ENCODE peak calls at places on chromosome 21, in nine cellular contexts. I is hepatocyte, T is lower lobe of right lung, M is HCT116, S is IMR-90, Q is sigmoid colon, V is neuronal stem cell, F is right lobe of liver, Y is small intestine. H is an unnamed sample. For H3K4me1 and H3K27me3, the result is how much of the 10 kb centered on the place peaks cover.

GRCh38 chr21:32562426-32562825 is 22.9 kb downstream of the TCP10L start:
- DNase-seq in I (peak), T (no peak), V (peak), F (no peak), S (peak), Q (no peak), M (no peak), Y (peak), H (no peak)

GRCh38 chr21:30710499-30710898 is 8.1 kb downstream of the KRTAP21-3 start:
- DNase-seq in F (no peak), Y (no peak), Q (no peak), S (no peak), I (no peak), V (no peak), M (no peak), T (no peak), H (no peak)

GRCh38 chr21:36186506-36187399 is 30.1 kb downstream of the DOP1B start:
- DNase-seq in T (no peak), I (no peak), M (no peak), V (no peak), Y (peak), S (no peak), F (peak), Q (no peak), H (no peak)

GRCh38 chr21:15455819-15456462 is 273.8 kb upstream of the USP25 start:
- DNase-seq in T (no peak), Q (no peak), S (no peak), F (peak), I (peak), M (no peak), Y (peak), V (no peak), H (no peak)

GRCh38 chr21:15210235-15210678 is 145.5 kb upstream of the NRIP1 start:
- DNase-seq in I (peak), Y (peak), T (peak), S (no peak), Q (peak), F (peak), M (no peak), V (no peak), H (no peak)

GRCh38 chr21:15301736-15302135 is 236.9 kb upstream of the NRIP1 start:
- DNase-seq in S (no peak), V (no peak), M (no peak), Q (no peak), T (no peak), Y (no peak), F (no peak), I (no peak), H (no peak)

GRCh38 chr21:33370292-33370691 is 32.9 kb upstream of the IFNGR2 start:
- DNase-seq in F (no peak), Q (no peak), S (no peak), Y (no peak), M (no peak), V (no peak), I (no peak), T (no peak), H (no peak)

GRCh38 chr21:31335957-31336738 is 7.9 kb downstream of the TIAM1 start:
- DNase-seq in V (no peak), S (peak), T (no peak), Q (peak), I (peak), M (no peak), Y (no peak), F (no peak), H (no peak)

GRCh38 chr21:28959367-28960099 is 33.1 kb downstream of the LTN1 start:
- DNase-seq in T (no peak), Y (no peak), Q (no peak), S (peak), I (peak), V (no peak), M (no peak), F (no peak), H (no peak)

GRCh38 chr21:36282568-36283230 is 37.3 kb upstream of the MORC3 start:
- DNase-seq in V (no peak), M (no peak), S (peak), Q (no peak), F (no peak), T (no peak), I (no peak), Y (no peak), H (no peak)

GRCh38 chr21:22399717-22400520 is 1401.7 kb downstream of the NCAM2 start:
- DNase-seq in F (no peak), T (no peak), Y (no peak), Q (no peak), M (no peak), V (no peak), S (no peak), I (peak), H (no peak)

GRCh38 chr21:32364801-32365200 is 28.0 kb downstream of the URB1 start:
- DNase-seq in M (no peak), I (no peak), Q (peak), S (no peak), V (peak), T (no peak), Y (no peak), F (no peak), H (no peak)

GRCh38 chr21:28239345-28239744 is 753.3 kb downstream of the LTN1 start:
- DNase-seq in I (no peak), Q (no peak), T (no peak), V (no peak), M (no peak), Y (no peak), F (no peak), S (no peak), H (no peak)

GRCh38 chr21:35172231-35172630 is 123.1 kb upstream of the RUNX1 start:
- DNase-seq in M (no peak), Q (no peak), V (no peak), F (no peak), S (no peak), Y (peak), T (no peak), I (no peak), H (no peak)
- H3K4me3 ChIP-seq in M (no peak), Q (no peak), V (no peak), F (no peak), S (no peak), Y (no peak), T (no peak), I (no peak), H (no peak)

DNA sequence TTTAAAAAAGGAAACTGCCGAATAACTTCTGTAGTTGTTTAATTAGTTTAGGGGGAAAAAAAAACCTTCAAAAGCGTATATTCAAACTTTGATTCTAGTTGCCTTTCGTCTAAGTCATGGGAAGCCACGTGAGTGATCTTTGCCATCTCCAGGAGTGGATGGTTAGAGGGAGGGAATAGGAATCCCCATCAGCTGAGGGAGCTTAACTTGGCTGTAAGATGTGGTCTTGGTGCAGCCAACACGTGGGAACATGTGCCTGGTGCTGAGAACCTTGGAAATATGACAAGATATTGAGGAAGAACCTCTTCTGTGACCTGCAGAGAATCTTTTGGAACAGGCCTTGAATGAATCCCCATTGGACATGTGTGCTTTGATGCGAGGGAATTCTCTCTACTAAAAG is 1.7 kb downstream of the BACE2 start:
- DNase-seq in I (no peak), T (no peak), V (no peak), M (no peak), F (no peak), Q (no peak), Y (no peak), S (no peak), H (no peak)
- H3K4me1 ChIP-seq in I (under half), T (under half), V (under half), M (under half), F (under half), Q (under half), Y (under half), S (under half), H (under half)

GRCh38 chr21:37702241-37702640 is 214.0 kb downstream of the KCNJ6 start:
- DNase-seq in M (no peak), T (no peak), I (no peak), S (no peak), Q (no peak), V (no peak), F (no peak), Y (no peak), H (no peak)
- H3K27me3 ChIP-seq in M (under half), T (under half), I (under half), S (under half), Q (under half), V (under half), F (under half), Y (under half), H (under half)

DNA sequence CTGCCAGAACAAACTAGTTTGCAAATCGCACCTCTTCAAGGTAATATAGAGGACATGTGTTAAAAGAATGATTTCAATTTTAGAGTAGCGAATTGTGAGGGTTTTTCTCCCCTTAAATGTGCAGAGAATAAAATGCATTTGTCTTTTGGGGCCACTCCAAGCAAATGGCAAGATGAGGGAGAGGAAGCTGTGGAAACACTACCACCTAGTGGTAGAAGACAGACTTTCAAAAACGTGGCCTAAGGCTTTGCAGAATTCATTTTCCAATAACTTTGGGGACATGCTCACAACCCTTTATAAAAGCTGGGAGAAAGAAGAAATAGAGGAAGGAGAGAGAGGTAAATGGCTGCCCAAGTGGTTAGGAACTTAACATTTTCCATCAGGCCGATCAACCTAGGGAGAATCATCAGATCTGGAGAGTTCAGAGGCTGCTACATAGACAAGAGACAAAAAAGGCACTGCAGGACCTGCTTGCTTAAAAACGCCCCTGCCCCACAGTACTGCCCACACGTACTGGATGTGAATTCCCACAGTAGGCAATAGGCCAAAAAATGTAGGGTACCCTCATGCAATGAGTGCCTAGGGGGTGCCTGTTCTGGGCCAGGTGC is 15.7 kb upstream of the RCAN1 start:
- DNase-seq in S (peak), M (peak), Y (peak), I (peak), V (peak), Q (no peak), F (no peak), T (no peak), H (no peak)
- H3K4me3 ChIP-seq in S (no peak), M (no peak), Y (no peak), I (no peak), V (no peak), Q (no peak), F (no peak), T (no peak), H (no peak)

GRCh38 chr21:35044128-35044527 is 5.0 kb downstream of the RUNX1 start:
- DNase-seq in Q (no peak), M (no peak), Y (peak), F (no peak), S (no peak), I (no peak), V (no peak), T (no peak), H (no peak)

GRCh38 chr21:35038772-35039145 is 10.3 kb downstream of the RUNX1 start:
- DNase-seq in T (no peak), I (no peak), V (no peak), S (no peak), F (no peak), Y (no peak), M (no peak), Q (no peak), H (no peak)

GRCh38 chr21:35043549-35043948 is 5.6 kb downstream of the RUNX1 start:
- DNase-seq in Q (no peak), Y (no peak), I (no peak), M (no peak), T (no peak), V (no peak), F (no peak), S (no peak), H (no peak)

GRCh38 chr21:35039595-35040291 is 9.4 kb downstream of the RUNX1 start:
- DNase-seq in Y (no peak), S (no peak), F (no peak), I (no peak), V (no peak), M (no peak), T (no peak), Q (no peak), H (no peak)

GRCh38 chr21:35041122-35041521 is 8.0 kb downstream of the RUNX1 start:
- DNase-seq in Y (no peak), F (no peak), V (no peak), M (no peak), I (no peak), S (no peak), T (no peak), Q (no peak), H (no peak)
- H3K4me1 ChIP-seq in Y (under half), F (under half), V (under half), M (under half), I (under half), S (under half), T (under half), Q (under half), H (under half)

GRCh38 chr21:45377866-45378257 is 27.1 kb upstream of the COL18A1 start:
- DNase-seq in T (no peak), S (no peak), Q (no peak), F (no peak), Y (no peak), V (no peak), M (no peak), I (no peak), H (no peak)
- H3K27me3 ChIP-seq in T (under half), S (under half), Q (under half), F (under half), Y (under half), V (half or more), M (under half), I (under half), H (under half)

DNA sequence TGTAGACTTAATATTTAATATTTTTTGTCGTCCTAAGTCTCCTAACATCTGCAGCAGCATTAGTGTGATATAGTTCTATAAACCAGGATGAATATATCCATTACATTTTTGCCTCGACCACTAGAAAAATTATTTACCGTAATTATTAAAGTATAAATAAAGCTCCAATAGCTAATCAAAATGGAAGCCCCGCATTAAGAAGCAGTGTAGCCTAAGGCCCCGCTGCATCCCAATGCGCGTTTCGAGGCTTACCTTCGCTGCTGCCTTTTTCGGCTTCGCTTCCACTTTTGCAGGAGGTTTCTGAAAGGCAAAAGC is 891 bp downstream of the HMGN1 start:
- DNase-seq in I (no peak), S (no peak), F (no peak), M (no peak), T (no peak), Y (no peak), V (no peak), Q (no peak), H (no peak)
- H3K4me3 ChIP-seq in I (peak), S (peak), F (peak), M (peak), T (peak), Y (peak), V (peak), Q (peak), H (peak)

DNA sequence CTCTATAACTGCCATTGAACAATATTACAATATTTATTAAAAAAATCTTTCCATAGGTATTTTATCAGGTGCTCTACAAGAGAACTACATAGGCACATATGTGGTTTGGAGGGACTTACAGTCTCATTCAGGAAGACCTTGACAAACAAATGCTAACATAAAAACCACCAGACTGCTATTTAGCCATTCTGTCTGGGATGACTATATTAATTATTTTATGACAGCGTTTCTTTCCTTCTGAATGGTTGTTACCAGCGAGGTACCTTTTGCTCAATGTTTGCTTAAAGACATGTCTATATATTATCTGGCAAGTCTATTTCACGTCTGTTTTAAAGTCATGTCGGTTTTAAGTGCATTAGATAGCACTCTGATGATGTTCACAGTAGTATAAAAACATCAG is 69.7 kb downstream of the RUNX1 start:
- DNase-seq in M (no peak), V (no peak), F (no peak), I (no peak), S (no peak), Q (no peak), Y (peak), T (no peak), H (no peak)
- H3K4me1 ChIP-seq in M (under half), V (under half), F (under half), I (under half), S (under half), Q (under half), Y (under half), T (under half), H (under half)

DNA sequence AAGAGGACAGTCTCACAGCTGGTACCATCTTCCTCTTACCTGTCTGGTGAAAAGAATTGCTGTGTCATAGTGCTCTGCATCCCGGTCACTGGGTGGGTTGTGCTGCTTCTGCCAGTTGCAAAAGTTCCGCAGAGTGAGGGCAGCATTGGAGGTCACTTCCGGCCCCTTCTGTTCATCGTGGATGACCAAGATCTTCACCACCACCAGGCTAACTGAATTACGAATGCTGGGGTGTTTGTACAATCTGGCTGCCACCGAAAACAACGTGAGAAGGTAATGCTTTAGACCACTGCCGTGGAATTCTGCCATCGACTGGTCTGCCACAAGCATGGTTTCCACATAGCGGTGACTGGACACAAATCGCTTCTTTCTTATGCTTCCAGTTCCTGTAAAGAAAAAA is 2.9 kb downstream of the ADAMTS1 start:
- DNase-seq in S (peak), I (no peak), Q (no peak), V (no peak), Y (no peak), F (no peak), M (no peak), T (no peak), H (no peak)
- H3K27me3 ChIP-seq in S (under half), I (under half), Q (under half), V (under half), Y (under half), F (under half), M (under half), T (under half), H (under half)